ENCODE peak calls at places on chromosomes 12 and 14, in four cellular contexts. One of them, this sample, is unnamed.

GRCh38 chr14:64715628-64716412 is 11.6 kb downstream of the PLEKHG3 start:
- DNase-seq in prostate gland: no peak
- DNase-seq in tibial artery: peak; percentile 18
- DNase-seq in A549: no peak
- DNase-seq in this sample: no peak

GRCh38 chr12:67766370-67766769 is 117.8 kb downstream of the DYRK2 start:
- DNase-seq in tibial artery: no peak
- DNase-seq in prostate gland: no peak
- DNase-seq in A549: peak; percentile 42
- DNase-seq in this sample: peak; percentile 54

GRCh38 chr12:6158263-6158662 is 33.8 kb upstream of the VWF start:
- DNase-seq in prostate gland: no peak
- DNase-seq in tibial artery: no peak
- DNase-seq in A549: no peak
- DNase-seq in this sample: no peak

GRCh38 chr14:93717968-93718320 is 70.3 kb downstream of the PRIMA1 start:
- DNase-seq in prostate gland: no peak
- DNase-seq in tibial artery: no peak
- DNase-seq in A549: no peak
- DNase-seq in this sample: no peak

GRCh38 chr12:81162725-81163124 is 84.8 kb downstream of the ACSS3 start:
- DNase-seq in A549: no peak
- DNase-seq in prostate gland: no peak
- DNase-seq in tibial artery: no peak
- DNase-seq in this sample: no peak

GRCh38 chr14:101005447-101005846 is 101.9 kb upstream of the RTL1 start:
- DNase-seq in A549: no peak
- DNase-seq in tibial artery: peak; percentile 75
- DNase-seq in prostate gland: no peak
- DNase-seq in this sample: no peak

GRCh38 chr14:28761438-28762289 is 4.9 kb upstream of the FOXG1 start:
- DNase-seq in prostate gland: no peak
- DNase-seq in A549: no peak
- DNase-seq in tibial artery: no peak
- DNase-seq in this sample: no peak

GRCh38 chr12:69497308-69498026 is 27.3 kb downstream of the FRS2 start:
- DNase-seq in tibial artery: no peak
- DNase-seq in prostate gland: no peak
- DNase-seq in A549: no peak
- DNase-seq in this sample: peak; percentile 52

GRCh38 chr12:101857043-101857558 is 20.3 kb upstream of the DRAM1 start:
- DNase-seq in prostate gland: no peak
- DNase-seq in A549: peak; percentile 42
- DNase-seq in tibial artery: no peak
- DNase-seq in this sample: no peak

GRCh38 chr14:54572316-54572715 is 5.4 kb downstream of the SAMD4A start:
- DNase-seq in prostate gland: no peak
- DNase-seq in A549: peak; percentile 68
- DNase-seq in tibial artery: no peak
- DNase-seq in this sample: peak; percentile 27

GRCh38 chr12:51531982-51532497 is 59.0 kb upstream of the SCN8A start:
- DNase-seq in prostate gland: peak; percentile 68
- DNase-seq in A549: peak; percentile 76
- DNase-seq in tibial artery: peak; percentile 74
- DNase-seq in this sample: peak; percentile 83

GRCh38 chr14:91374897-91375747 is 42.5 kb downstream of the CCDC88C start:
- DNase-seq in tibial artery: no peak
- DNase-seq in prostate gland: peak; percentile 52
- DNase-seq in A549: no peak
- DNase-seq in this sample: no peak
- H3K4me1 ChIP-seq in tibial artery: no peaks in the 10 kb centered on the region
- H3K4me1 ChIP-seq in prostate gland: peaks cover 57% of the 10 kb centered on the region
- H3K4me1 ChIP-seq in A549: peaks cover 3% of the 10 kb centered on the region
- H3K4me1 ChIP-seq in this sample: peaks cover 24% of the 10 kb centered on the region

GRCh38 chr14:99560946-99561683 is 42.9 kb downstream of the CCDC85C start:
- DNase-seq in tibial artery: no peak
- DNase-seq in prostate gland: peak; percentile 85
- DNase-seq in A549: no peak
- DNase-seq in this sample: peak; percentile 35
- H3K4me1 ChIP-seq in tibial artery: no peaks in the 10 kb centered on the region
- H3K4me1 ChIP-seq in prostate gland: peaks cover 45% of the 10 kb centered on the region
- H3K4me1 ChIP-seq in A549: peaks cover 54% of the 10 kb centered on the region
- H3K4me1 ChIP-seq in this sample: peaks cover 2% of the 10 kb centered on the region

GRCh38 chr12:107373238-107373809 is 280.0 kb upstream of the CRY1 start:
- DNase-seq in A549: no peak
- DNase-seq in tibial artery: no peak
- DNase-seq in prostate gland: no peak
- DNase-seq in this sample: no peak
- H3K4me1 ChIP-seq in A549: peaks cover 85% of the 10 kb centered on the region
- H3K4me1 ChIP-seq in tibial artery: no peaks in the 10 kb centered on the region
- H3K4me1 ChIP-seq in prostate gland: no peaks in the 10 kb centered on the region
- H3K4me1 ChIP-seq in this sample: no peaks in the 10 kb centered on the region

DNA sequence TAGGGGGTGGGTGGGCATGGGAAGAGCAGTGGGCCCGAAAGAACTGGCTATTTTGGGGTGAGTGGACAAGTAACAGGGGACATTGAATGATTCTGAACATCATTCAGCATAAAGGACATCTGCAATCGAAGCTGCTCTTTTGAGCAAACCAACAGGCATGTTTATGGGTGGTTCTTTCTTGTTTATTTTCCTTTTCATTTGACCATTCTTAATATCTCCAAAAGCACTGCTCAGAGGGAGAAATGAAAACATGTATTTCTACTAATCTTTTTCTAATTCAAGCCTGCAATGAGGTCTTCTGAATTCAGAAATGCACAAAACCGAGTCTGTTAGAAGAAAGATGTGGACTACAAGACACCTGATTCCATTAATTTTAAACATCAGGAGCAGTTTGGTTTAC is 54.0 kb downstream of the NUAK1 start:
- DNase-seq in prostate gland: no peak
- DNase-seq in A549: no peak
- DNase-seq in tibial artery: no peak
- DNase-seq in this sample: no peak
- H3K4me1 ChIP-seq in prostate gland: no peaks in the 10 kb centered on the region
- H3K4me1 ChIP-seq in A549: peaks cover 75% of the 10 kb centered on the region
- H3K4me1 ChIP-seq in tibial artery: peaks cover 4% of the 10 kb centered on the region
- H3K4me1 ChIP-seq in this sample: no peaks in the 10 kb centered on the region